ENCODE peak calls at places on chromosomes 5 and 9, in five cellular contexts. One of them, this sample, is unnamed.
A peak's percentile ranks its signal among the peaks of the same experiment; 100 is the strongest.

GRCh38 chr5:136087961-136088871 is 44.4 kb upstream of the SMAD5 start:
- DNase-seq in trophoblast cell: no peak
- DNase-seq in upper lobe of left lung: peak; percentile 50
- DNase-seq in thoracic aorta: no peak
- DNase-seq in adipocyte: peak; percentile 37
- DNase-seq in this sample: peak; percentile 93

GRCh38 chr9:34069831-34070230 is 21.1 kb upstream of the UBAP2 start:
- DNase-seq in upper lobe of left lung: no peak
- DNase-seq in trophoblast cell: no peak
- DNase-seq in thoracic aorta: no peak
- DNase-seq in adipocyte: no peak
- DNase-seq in this sample: no peak

GRCh38 chr9:72371151-72371550 is 6.1 kb upstream of the ZFAND5 start:
- DNase-seq in upper lobe of left lung: no peak
- DNase-seq in thoracic aorta: no peak
- DNase-seq in adipocyte: peak; percentile 66
- DNase-seq in trophoblast cell: no peak
- DNase-seq in this sample: no peak

GRCh38 chr5:113330533-113331200 is 104.1 kb downstream of the TSSK1B start:
- DNase-seq in upper lobe of left lung: no peak
- DNase-seq in adipocyte: peak; percentile 38
- DNase-seq in thoracic aorta: no peak
- DNase-seq in trophoblast cell: peak; percentile 62
- DNase-seq in this sample: peak; percentile 78

GRCh38 chr5:159203351-159203750 is 6.0 kb downstream of the RNF145 start:
- DNase-seq in adipocyte: no peak
- DNase-seq in trophoblast cell: no peak
- DNase-seq in thoracic aorta: no peak
- DNase-seq in upper lobe of left lung: no peak
- DNase-seq in this sample: no peak

GRCh38 chr9:112556497-112557085 is 70.0 kb downstream of the KIAA1958 start:
- DNase-seq in trophoblast cell: peak; percentile 94
- DNase-seq in adipocyte: peak; percentile 86
- DNase-seq in thoracic aorta: no peak
- DNase-seq in upper lobe of left lung: no peak
- DNase-seq in this sample: peak; percentile 86

GRCh38 chr9:107360098-107360497 is 77.0 kb downstream of the RAD23B start:
- DNase-seq in trophoblast cell: no peak
- DNase-seq in thoracic aorta: no peak
- DNase-seq in upper lobe of left lung: no peak
- DNase-seq in adipocyte: no peak
- DNase-seq in this sample: peak; percentile 45

GRCh38 chr5:150129813-150130492 is 25.7 kb downstream of the PDGFRB start:
- DNase-seq in adipocyte: peak; percentile 87
- DNase-seq in trophoblast cell: peak; percentile 85
- DNase-seq in thoracic aorta: no peak
- DNase-seq in upper lobe of left lung: peak; percentile 84
- DNase-seq in this sample: peak; percentile 84

GRCh38 chr5:15620501-15620900 is 120.5 kb downstream of the FBXL7 start:
- DNase-seq in adipocyte: peak; percentile 44
- DNase-seq in upper lobe of left lung: no peak
- DNase-seq in trophoblast cell: no peak
- DNase-seq in thoracic aorta: peak; percentile 44
- DNase-seq in this sample: peak; percentile 95

GRCh38 chr5:174314261-174314660 is 268.8 kb downstream of the NSG2 start:
- DNase-seq in thoracic aorta: no peak
- DNase-seq in upper lobe of left lung: peak; percentile 56
- DNase-seq in adipocyte: no peak
- DNase-seq in trophoblast cell: no peak
- DNase-seq in this sample: no peak

GRCh38 chr5:65508978-65509377 is 27.3 kb upstream of the ADAMTS6 start:
- DNase-seq in trophoblast cell: no peak
- DNase-seq in upper lobe of left lung: no peak
- DNase-seq in thoracic aorta: no peak
- DNase-seq in adipocyte: no peak
- DNase-seq in this sample: peak; percentile 2

GRCh38 chr5:141677415-141677814 is 4.6 kb downstream of the ARAP3 start:
- DNase-seq in upper lobe of left lung: no peak
- DNase-seq in thoracic aorta: no peak
- DNase-seq in trophoblast cell: no peak
- DNase-seq in adipocyte: peak; percentile 19
- DNase-seq in this sample: no peak

GRCh38 chr9:97511762-97512429 is 10.4 kb downstream of the TMOD1 start:
- DNase-seq in upper lobe of left lung: no peak
- DNase-seq in trophoblast cell: no peak
- DNase-seq in thoracic aorta: no peak
- DNase-seq in adipocyte: no peak
- DNase-seq in this sample: no peak

GRCh38 chr5:173020643-173021042 is 35.5 kb upstream of the CREBRF start:
- DNase-seq in upper lobe of left lung: no peak
- DNase-seq in thoracic aorta: no peak
- DNase-seq in trophoblast cell: no peak
- DNase-seq in adipocyte: no peak
- DNase-seq in this sample: no peak

GRCh38 chr5:179550511-179551342 is at the start of gene RUFY1:
- DNase-seq in adipocyte: peak; percentile 89
- DNase-seq in trophoblast cell: peak; percentile 74
- DNase-seq in upper lobe of left lung: peak; percentile 99
- DNase-seq in thoracic aorta: no peak
- DNase-seq in this sample: peak; percentile 92
- H3K4me1 ChIP-seq in adipocyte: peaks cover 25% of the 10 kb centered on the region
- H3K4me1 ChIP-seq in trophoblast cell: peaks cover 9% of the 10 kb centered on the region
- H3K4me1 ChIP-seq in upper lobe of left lung: peaks cover 29% of the 10 kb centered on the region
- H3K4me1 ChIP-seq in thoracic aorta: peaks cover 13% of the 10 kb centered on the region
- H3K4me1 ChIP-seq in this sample: peaks cover 15% of the 10 kb centered on the region

DNA sequence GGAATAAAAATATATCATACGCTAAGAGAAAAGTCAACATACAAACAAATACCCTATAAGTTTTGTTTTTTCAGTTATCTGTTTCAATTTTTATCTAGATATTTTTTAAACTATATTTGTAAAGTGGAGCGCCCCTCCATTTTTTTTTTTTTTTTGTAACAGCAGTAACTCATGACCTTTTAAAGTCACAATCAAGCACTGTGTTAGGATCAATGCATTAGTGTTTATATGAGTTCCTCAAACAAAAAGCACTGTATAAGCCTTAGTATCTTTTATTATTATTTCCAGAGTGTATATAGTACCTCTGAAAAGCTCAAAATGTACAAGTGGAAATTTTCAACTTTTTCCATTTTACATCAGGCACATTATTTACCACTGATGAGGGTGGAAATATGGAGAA is 20.6 kb downstream of the PFDN1 start:
- DNase-seq in upper lobe of left lung: no peak
- DNase-seq in trophoblast cell: no peak
- DNase-seq in adipocyte: no peak
- DNase-seq in thoracic aorta: no peak
- DNase-seq in this sample: no peak
- H3K4me1 ChIP-seq in upper lobe of left lung: peaks cover 13% of the 10 kb centered on the region
- H3K4me1 ChIP-seq in trophoblast cell: no peaks in the 10 kb centered on the region
- H3K4me1 ChIP-seq in adipocyte: no peaks in the 10 kb centered on the region
- H3K4me1 ChIP-seq in thoracic aorta: peaks cover 4% of the 10 kb centered on the region
- H3K4me1 ChIP-seq in this sample: no peaks in the 10 kb centered on the region

GRCh38 chr5:181153814-181154213 is 6.4 kb downstream of the OR2V2 start:
- DNase-seq in upper lobe of left lung: no peak
- DNase-seq in adipocyte: no peak
- DNase-seq in thoracic aorta: no peak
- DNase-seq in trophoblast cell: no peak
- DNase-seq in this sample: no peak
- H3K4me1 ChIP-seq in upper lobe of left lung: no peaks in the 10 kb centered on the region
- H3K4me1 ChIP-seq in adipocyte: no peaks in the 10 kb centered on the region
- H3K4me1 ChIP-seq in thoracic aorta: no peaks in the 10 kb centered on the region
- H3K4me1 ChIP-seq in trophoblast cell: no peaks in the 10 kb centered on the region
- H3K4me1 ChIP-seq in this sample: no peaks in the 10 kb centered on the region

GRCh38 chr9:99106044-99106375 is 1.1 kb downstream of the TGFBR1 start:
- DNase-seq in thoracic aorta: no peak
- DNase-seq in adipocyte: no peak
- DNase-seq in trophoblast cell: peak; percentile 71
- DNase-seq in upper lobe of left lung: no peak
- DNase-seq in this sample: no peak

GRCh38 chr9:99105152-99106043 is 485 bp downstream of the TGFBR1 start:
- DNase-seq in upper lobe of left lung: peak; percentile 96
- DNase-seq in thoracic aorta: peak; percentile 33
- DNase-seq in trophoblast cell: peak; percentile 72
- DNase-seq in adipocyte: peak; percentile 90
- DNase-seq in this sample: peak; percentile 91

GRCh38 chr9:99103505-99103904 is 1.4 kb upstream of the TGFBR1 start:
- DNase-seq in adipocyte: peak; percentile 19
- DNase-seq in thoracic aorta: no peak
- DNase-seq in upper lobe of left lung: no peak
- DNase-seq in trophoblast cell: no peak
- DNase-seq in this sample: peak; percentile 36

GRCh38 chr9:99103909-99104458 is 929 bp upstream of the TGFBR1 start:
- DNase-seq in thoracic aorta: no peak
- DNase-seq in trophoblast cell: peak; percentile 58
- DNase-seq in adipocyte: peak; percentile 79
- DNase-seq in upper lobe of left lung: no peak
- DNase-seq in this sample: peak; percentile 83

DNA sequence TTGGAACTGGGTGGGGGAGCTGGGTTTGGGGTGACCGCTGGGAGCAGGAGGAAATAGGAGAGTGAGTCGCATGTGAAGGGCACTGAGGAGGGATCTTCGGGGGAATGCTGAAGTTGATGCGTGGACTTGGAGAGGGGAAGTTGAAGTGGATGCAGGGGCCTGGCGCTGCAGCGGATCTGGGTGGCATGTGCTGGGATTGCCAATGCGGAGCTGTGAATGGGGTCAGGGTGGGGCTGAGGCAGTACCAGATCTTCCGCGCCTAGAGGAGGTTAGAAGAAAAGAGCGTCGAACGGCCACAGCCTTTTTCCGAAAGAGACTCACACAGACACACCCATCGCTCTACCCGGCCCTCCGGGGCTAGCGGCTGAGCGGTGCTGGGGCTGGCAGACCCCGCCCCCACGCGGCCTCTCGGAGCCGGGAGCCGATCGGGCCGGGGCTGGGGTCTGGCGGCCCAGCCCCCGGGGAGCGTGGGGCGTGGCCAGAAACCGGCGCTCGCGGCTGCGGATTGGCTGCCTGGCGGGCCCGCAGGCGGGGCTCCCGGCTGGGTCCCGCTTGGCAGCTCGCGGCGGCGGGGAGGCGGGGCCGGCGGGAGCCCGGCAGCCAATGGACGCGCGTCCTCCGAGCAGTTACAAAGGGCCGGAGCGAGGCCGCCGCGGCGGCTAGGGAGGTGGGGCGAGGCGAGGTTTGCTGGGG is at the start of gene TGFBR1:
- DNase-seq in trophoblast cell: peak; percentile 97
- DNase-seq in thoracic aorta: peak; percentile 58
- DNase-seq in adipocyte: peak; percentile 98
- DNase-seq in upper lobe of left lung: peak; percentile 99
- DNase-seq in this sample: peak; percentile 97
- H3K4me1 ChIP-seq in trophoblast cell: peaks cover 14% of the 10 kb centered on the region
- H3K4me1 ChIP-seq in thoracic aorta: peaks cover 19% of the 10 kb centered on the region
- H3K4me1 ChIP-seq in adipocyte: peaks cover 48% of the 10 kb centered on the region
- H3K4me1 ChIP-seq in upper lobe of left lung: peaks cover 33% of the 10 kb centered on the region
- H3K4me1 ChIP-seq in this sample: peaks cover 45% of the 10 kb centered on the region

This sample was measured in GM23248.